ENCODE peak calls at places on chromosome 14, in four cellular contexts. One of them, this sample, is unnamed.

GRCh38 chr14:100422556-100423420 is 99.6 kb downstream of the SLC25A47 start:
- DNase-seq in GM19239: no peak
- DNase-seq in AG09319: no peak
- DNase-seq in hypothalamus: no peak
- DNase-seq in this sample: no peak

GRCh38 chr14:55514819-55515470 is 65.1 kb upstream of the KTN1 start:
- DNase-seq in GM19239: no peak
- DNase-seq in AG09319: peak
- DNase-seq in hypothalamus: no peak
- DNase-seq in this sample: no peak

GRCh38 chr14:77123381-77124344 is 17.9 kb downstream of the ZDHHC22 start:
- DNase-seq in GM19239: no peak
- DNase-seq in AG09319: no peak
- DNase-seq in hypothalamus: no peak
- DNase-seq in this sample: no peak

GRCh38 chr14:74238974-74239847 is at the start of gene VSX2:
- DNase-seq in GM19239: no peak
- DNase-seq in AG09319: no peak
- DNase-seq in hypothalamus: no peak
- DNase-seq in this sample: no peak

GRCh38 chr14:28770061-28770460 is 3.5 kb downstream of the FOXG1 start:
- DNase-seq in GM19239: no peak
- DNase-seq in AG09319: no peak
- DNase-seq in hypothalamus: no peak
- DNase-seq in this sample: no peak

GRCh38 chr14:23602181-23603095 is 23.8 kb upstream of the JPH4 start:
- DNase-seq in GM19239: no peak
- DNase-seq in AG09319: no peak
- DNase-seq in hypothalamus: no peak
- DNase-seq in this sample: no peak

GRCh38 chr14:49895480-49895879 is 2.6 kb downstream of the ARF6 start:
- DNase-seq in GM19239: no peak
- DNase-seq in AG09319: no peak
- DNase-seq in hypothalamus: no peak
- DNase-seq in this sample: no peak

GRCh38 chr14:51576899-51577298 is 74.8 kb upstream of the FRMD6 start:
- DNase-seq in GM19239: no peak
- DNase-seq in AG09319: no peak
- DNase-seq in hypothalamus: no peak
- DNase-seq in this sample: no peak

GRCh38 chr14:106850913-106851825 is 1324.8 kb downstream of the TMEM121 start:
- DNase-seq in GM19239: no peak
- DNase-seq in AG09319: no peak
- DNase-seq in hypothalamus: no peak
- DNase-seq in this sample: no peak

GRCh38 chr14:52835122-52835903 is 43.9 kb upstream of the GNPNAT1 start:
- DNase-seq in GM19239: no peak
- DNase-seq in AG09319: no peak
- DNase-seq in hypothalamus: no peak
- DNase-seq in this sample: no peak

GRCh38 chr14:22152161-22152870 is 436.7 kb downstream of the DAD1 start:
- DNase-seq in GM19239: no peak
- DNase-seq in AG09319: no peak
- DNase-seq in hypothalamus: no peak
- DNase-seq in this sample: no peak

GRCh38 chr14:99520571-99521081 is 39.4 kb downstream of the CCNK start:
- DNase-seq in GM19239: no peak
- DNase-seq in AG09319: no peak
- DNase-seq in hypothalamus: no peak
- DNase-seq in this sample: no peak

GRCh38 chr14:49939884-49940510 is 47.1 kb downstream of the ARF6 start:
- DNase-seq in GM19239: no peak
- DNase-seq in AG09319: no peak
- DNase-seq in hypothalamus: no peak
- DNase-seq in this sample: no peak

GRCh38 chr14:35050652-35051051 is 4.6 kb downstream of the FAM177A1 start:
- DNase-seq in GM19239: no peak
- DNase-seq in AG09319: no peak
- DNase-seq in hypothalamus: no peak
- DNase-seq in this sample: no peak

GRCh38 chr14:81414123-81414522 is 14.0 kb upstream of the STON2 start:
- DNase-seq in GM19239: no peak
- DNase-seq in AG09319: no peak
- DNase-seq in hypothalamus: no peak
- DNase-seq in this sample: no peak

GRCh38 chr14:35112641-35113040 is 9.1 kb downstream of the PPP2R3C start:
- DNase-seq in GM19239: no peak
- DNase-seq in AG09319: no peak
- DNase-seq in hypothalamus: no peak
- DNase-seq in this sample: no peak

GRCh38 chr14:74645735-74646134 is 33.7 kb upstream of the LTBP2 start:
- DNase-seq in GM19239: no peak
- DNase-seq in AG09319: no peak
- DNase-seq in hypothalamus: no peak
- DNase-seq in this sample: no peak

GRCh38 chr14:88879016-88879415 is 54.6 kb downstream of the TTC8 start:
- DNase-seq in GM19239: no peak
- DNase-seq in AG09319: peak
- DNase-seq in hypothalamus: no peak
- DNase-seq in this sample: no peak

GRCh38 chr14:99578541-99579044 is 25.4 kb downstream of the CCDC85C start:
- DNase-seq in GM19239: no peak
- DNase-seq in AG09319: no peak
- DNase-seq in hypothalamus: no peak
- DNase-seq in this sample: no peak

GRCh38 chr14:21924479-21924878 is 250.9 kb upstream of the OR4E1 start:
- DNase-seq in GM19239: peak
- DNase-seq in AG09319: no peak
- DNase-seq in hypothalamus: no peak
- DNase-seq in this sample: peak

GRCh38 chr14:91373591-91374245 is 43.9 kb downstream of the CCDC88C start:
- DNase-seq in GM19239: peak
- DNase-seq in AG09319: no peak
- DNase-seq in hypothalamus: no peak
- DNase-seq in this sample: peak

This sample was measured in GM12864.